ENCODE peak calls at places on chromosome 22, in seven cellular contexts. One of them, this sample, is unnamed.

GRCh38 chr22:45311033-45311531 is 1.3 kb downstream of the FAM118A start:
- DNase-seq in SJSA1: no peak
- DNase-seq in transverse colon: no peak
- DNase-seq in neuronal stem cell: no peak
- DNase-seq in osteoblast: peak
- DNase-seq in uterus: no peak
- DNase-seq in heart left ventricle: no peak
- DNase-seq in this sample: no peak

GRCh38 chr22:33867118-33867863 is 53.0 kb downstream of the LARGE1 start:
- DNase-seq in SJSA1: peak
- DNase-seq in transverse colon: peak
- DNase-seq in neuronal stem cell: no peak
- DNase-seq in osteoblast: no peak
- DNase-seq in uterus: peak
- DNase-seq in heart left ventricle: peak
- DNase-seq in this sample: no peak

GRCh38 chr22:45090364-45090960 is 73.3 kb upstream of the NUP50 start:
- DNase-seq in SJSA1: peak
- DNase-seq in transverse colon: peak
- DNase-seq in neuronal stem cell: peak
- DNase-seq in osteoblast: peak
- DNase-seq in uterus: no peak
- DNase-seq in heart left ventricle: no peak
- DNase-seq in this sample: no peak

GRCh38 chr22:33871935-33872334 is 48.3 kb downstream of the LARGE1 start:
- DNase-seq in SJSA1: peak
- DNase-seq in transverse colon: no peak
- DNase-seq in neuronal stem cell: no peak
- DNase-seq in osteoblast: no peak
- DNase-seq in uterus: peak
- DNase-seq in heart left ventricle: no peak
- DNase-seq in this sample: no peak

GRCh38 chr22:29570456-29570855 is 10.5 kb downstream of the NIPSNAP1 start:
- DNase-seq in SJSA1: no peak
- DNase-seq in transverse colon: no peak
- DNase-seq in neuronal stem cell: no peak
- DNase-seq in osteoblast: no peak
- DNase-seq in uterus: no peak
- DNase-seq in heart left ventricle: no peak
- DNase-seq in this sample: no peak

GRCh38 chr22:45268958-45269844 is 15.5 kb upstream of the UPK3A start:
- DNase-seq in SJSA1: peak
- DNase-seq in transverse colon: peak
- DNase-seq in neuronal stem cell: peak
- DNase-seq in osteoblast: peak
- DNase-seq in uterus: peak
- DNase-seq in heart left ventricle: peak
- DNase-seq in this sample: peak

GRCh38 chr22:42912049-42912448 is 55.0 kb upstream of the ARFGAP3 start:
- DNase-seq in SJSA1: no peak
- DNase-seq in transverse colon: no peak
- DNase-seq in neuronal stem cell: no peak
- DNase-seq in osteoblast: peak
- DNase-seq in uterus: no peak
- DNase-seq in heart left ventricle: no peak
- DNase-seq in this sample: no peak

GRCh38 chr22:28817919-28818859 is 17.8 kb upstream of the XBP1 start:
- DNase-seq in SJSA1: no peak
- DNase-seq in transverse colon: peak
- DNase-seq in neuronal stem cell: no peak
- DNase-seq in osteoblast: no peak
- DNase-seq in uterus: no peak
- DNase-seq in heart left ventricle: peak
- DNase-seq in this sample: no peak

GRCh38 chr22:35684270-35684700 is 33.4 kb upstream of the APOL5 start:
- DNase-seq in SJSA1: no peak
- DNase-seq in transverse colon: no peak
- DNase-seq in neuronal stem cell: peak
- DNase-seq in osteoblast: peak
- DNase-seq in uterus: peak
- DNase-seq in heart left ventricle: peak
- DNase-seq in this sample: peak

GRCh38 chr22:28999510-29000224 is 62.0 kb downstream of the C22orf31 start:
- DNase-seq in SJSA1: no peak
- DNase-seq in transverse colon: no peak
- DNase-seq in neuronal stem cell: no peak
- DNase-seq in osteoblast: no peak
- DNase-seq in uterus: no peak
- DNase-seq in heart left ventricle: no peak
- DNase-seq in this sample: no peak

GRCh38 chr22:19709063-19709769 is 5.1 kb upstream of the SEPTIN5 start:
- DNase-seq in SJSA1: no peak
- DNase-seq in transverse colon: no peak
- DNase-seq in neuronal stem cell: no peak
- DNase-seq in osteoblast: peak
- DNase-seq in uterus: peak
- DNase-seq in heart left ventricle: peak
- DNase-seq in this sample: no peak

GRCh38 chr22:25582946-25583345 is 18.5 kb downstream of the GRK3 start:
- DNase-seq in SJSA1: no peak
- DNase-seq in transverse colon: no peak
- DNase-seq in neuronal stem cell: no peak
- DNase-seq in osteoblast: peak
- DNase-seq in uterus: no peak
- DNase-seq in heart left ventricle: no peak
- DNase-seq in this sample: no peak

GRCh38 chr22:40995821-40996220 is 44.6 kb downstream of the RBX1 start:
- DNase-seq in SJSA1: no peak
- DNase-seq in transverse colon: no peak
- DNase-seq in neuronal stem cell: no peak
- DNase-seq in osteoblast: no peak
- DNase-seq in uterus: no peak
- DNase-seq in heart left ventricle: no peak
- DNase-seq in this sample: no peak

GRCh38 chr22:18968011-18968749 is 32.1 kb upstream of the PRODH start:
- DNase-seq in SJSA1: no peak
- DNase-seq in transverse colon: no peak
- DNase-seq in neuronal stem cell: peak
- DNase-seq in osteoblast: peak
- DNase-seq in uterus: no peak
- DNase-seq in heart left ventricle: peak
- DNase-seq in this sample: no peak

DNA sequence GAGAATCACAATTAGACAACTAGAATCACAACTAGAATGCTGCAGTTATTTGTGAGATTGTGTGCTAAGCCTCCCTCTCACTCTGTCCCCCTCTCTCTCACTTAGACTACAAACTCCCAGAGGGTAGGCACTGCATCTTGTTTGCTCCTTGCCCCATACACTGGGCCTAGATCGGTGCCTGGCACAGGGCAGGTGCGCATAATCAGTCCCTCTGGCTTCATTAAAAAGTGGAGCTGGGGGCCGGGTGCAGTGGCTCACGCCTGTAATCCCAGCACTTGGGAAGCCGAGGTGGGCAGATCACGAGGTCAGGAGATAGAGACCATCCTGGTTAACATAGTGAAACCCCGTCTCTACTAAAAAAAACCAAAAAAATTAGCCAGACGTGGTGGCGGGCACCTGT is 456.8 kb downstream of the MIAT start:
- DNase-seq in SJSA1: no peak
- DNase-seq in transverse colon: no peak
- DNase-seq in neuronal stem cell: no peak
- DNase-seq in osteoblast: no peak
- DNase-seq in uterus: no peak
- DNase-seq in heart left ventricle: no peak
- DNase-seq in this sample: no peak
- H3K27ac ChIP-seq in SJSA1: peak
- H3K27ac ChIP-seq in transverse colon: no peak
- H3K27ac ChIP-seq in neuronal stem cell: no peak
- H3K27ac ChIP-seq in osteoblast: peak
- H3K27ac ChIP-seq in uterus: no peak
- H3K27ac ChIP-seq in heart left ventricle: no peak
- H3K27ac ChIP-seq in this sample: no peak

DNA sequence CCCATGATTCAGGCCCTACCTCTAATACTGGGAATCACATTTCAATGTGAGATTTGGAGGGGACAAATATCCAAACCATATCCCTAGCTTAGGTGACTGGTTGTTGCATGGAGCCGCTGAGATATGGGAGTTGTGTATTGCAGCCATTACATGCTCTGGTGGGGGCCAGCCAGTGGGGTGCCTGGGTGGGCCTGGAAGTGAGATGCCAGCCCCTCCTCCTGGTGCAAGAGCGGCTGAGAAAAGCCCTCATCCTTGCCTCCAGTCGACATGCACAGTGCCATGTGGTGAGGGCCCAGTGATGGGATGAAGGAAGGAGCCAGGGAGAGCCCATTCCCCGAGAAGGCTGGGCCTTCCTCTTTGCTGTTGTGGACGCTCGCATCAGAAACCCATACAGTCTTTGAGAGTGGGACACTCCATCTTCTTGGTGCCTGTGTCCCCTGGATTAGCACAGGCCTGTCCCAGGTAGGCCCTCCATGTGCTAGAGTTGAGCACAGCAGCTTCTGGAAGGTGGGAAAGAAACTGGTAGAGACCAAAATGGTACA is 1043.0 kb downstream of the TBC1D22A start:
- DNase-seq in SJSA1: peak
- DNase-seq in transverse colon: no peak
- DNase-seq in neuronal stem cell: no peak
- DNase-seq in osteoblast: no peak
- DNase-seq in uterus: no peak
- DNase-seq in heart left ventricle: no peak
- DNase-seq in this sample: no peak
- H3K27ac ChIP-seq in SJSA1: no peak
- H3K27ac ChIP-seq in transverse colon: no peak
- H3K27ac ChIP-seq in neuronal stem cell: no peak
- H3K27ac ChIP-seq in osteoblast: no peak
- H3K27ac ChIP-seq in uterus: no peak
- H3K27ac ChIP-seq in heart left ventricle: no peak
- H3K27ac ChIP-seq in this sample: no peak

GRCh38 chr22:23744001-23744400 is 6.9 kb downstream of the ZNF70 start:
- DNase-seq in SJSA1: no peak
- DNase-seq in transverse colon: no peak
- DNase-seq in neuronal stem cell: no peak
- DNase-seq in osteoblast: peak
- DNase-seq in uterus: no peak
- DNase-seq in heart left ventricle: no peak
- DNase-seq in this sample: no peak

GRCh38 chr22:23742505-23743264 is 8.2 kb downstream of the ZNF70 start:
- DNase-seq in SJSA1: no peak
- DNase-seq in transverse colon: no peak
- DNase-seq in neuronal stem cell: no peak
- DNase-seq in osteoblast: peak
- DNase-seq in uterus: no peak
- DNase-seq in heart left ventricle: peak
- DNase-seq in this sample: no peak

GRCh38 chr22:23745780-23746179 is 5.1 kb downstream of the ZNF70 start:
- DNase-seq in SJSA1: no peak
- DNase-seq in transverse colon: no peak
- DNase-seq in neuronal stem cell: no peak
- DNase-seq in osteoblast: peak
- DNase-seq in uterus: no peak
- DNase-seq in heart left ventricle: no peak
- DNase-seq in this sample: no peak

GRCh38 chr22:23744485-23744884 is 6.4 kb downstream of the ZNF70 start:
- DNase-seq in SJSA1: no peak
- DNase-seq in transverse colon: no peak
- DNase-seq in neuronal stem cell: no peak
- DNase-seq in osteoblast: no peak
- DNase-seq in uterus: no peak
- DNase-seq in heart left ventricle: no peak
- DNase-seq in this sample: no peak

DNA sequence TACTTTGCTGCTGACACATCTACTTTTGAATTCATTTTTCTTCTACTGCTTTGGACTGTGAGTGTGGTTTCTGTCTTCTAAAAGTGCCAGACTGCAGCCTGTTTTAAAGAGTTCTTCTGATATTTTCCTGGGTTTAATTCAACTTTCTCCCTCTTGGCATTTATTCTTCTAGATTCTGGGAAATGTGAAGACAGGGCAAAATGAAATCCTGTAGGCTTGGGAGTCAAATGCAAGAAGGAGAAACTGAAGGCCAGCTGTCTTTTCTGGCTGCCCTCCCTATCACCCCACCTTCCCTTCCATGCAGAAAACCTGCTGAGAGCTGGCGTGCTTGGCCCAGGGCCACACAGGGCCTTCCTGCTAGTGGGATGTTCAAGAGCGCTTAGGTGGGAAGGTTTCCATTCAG is 7.6 kb downstream of the ZNF70 start:
- DNase-seq in SJSA1: no peak
- DNase-seq in transverse colon: no peak
- DNase-seq in neuronal stem cell: no peak
- DNase-seq in osteoblast: peak
- DNase-seq in uterus: no peak
- DNase-seq in heart left ventricle: peak
- DNase-seq in this sample: no peak
- H3K27ac ChIP-seq in SJSA1: no peak
- H3K27ac ChIP-seq in transverse colon: no peak
- H3K27ac ChIP-seq in neuronal stem cell: no peak
- H3K27ac ChIP-seq in osteoblast: no peak
- H3K27ac ChIP-seq in uterus: no peak
- H3K27ac ChIP-seq in heart left ventricle: no peak
- H3K27ac ChIP-seq in this sample: no peak

DNA sequence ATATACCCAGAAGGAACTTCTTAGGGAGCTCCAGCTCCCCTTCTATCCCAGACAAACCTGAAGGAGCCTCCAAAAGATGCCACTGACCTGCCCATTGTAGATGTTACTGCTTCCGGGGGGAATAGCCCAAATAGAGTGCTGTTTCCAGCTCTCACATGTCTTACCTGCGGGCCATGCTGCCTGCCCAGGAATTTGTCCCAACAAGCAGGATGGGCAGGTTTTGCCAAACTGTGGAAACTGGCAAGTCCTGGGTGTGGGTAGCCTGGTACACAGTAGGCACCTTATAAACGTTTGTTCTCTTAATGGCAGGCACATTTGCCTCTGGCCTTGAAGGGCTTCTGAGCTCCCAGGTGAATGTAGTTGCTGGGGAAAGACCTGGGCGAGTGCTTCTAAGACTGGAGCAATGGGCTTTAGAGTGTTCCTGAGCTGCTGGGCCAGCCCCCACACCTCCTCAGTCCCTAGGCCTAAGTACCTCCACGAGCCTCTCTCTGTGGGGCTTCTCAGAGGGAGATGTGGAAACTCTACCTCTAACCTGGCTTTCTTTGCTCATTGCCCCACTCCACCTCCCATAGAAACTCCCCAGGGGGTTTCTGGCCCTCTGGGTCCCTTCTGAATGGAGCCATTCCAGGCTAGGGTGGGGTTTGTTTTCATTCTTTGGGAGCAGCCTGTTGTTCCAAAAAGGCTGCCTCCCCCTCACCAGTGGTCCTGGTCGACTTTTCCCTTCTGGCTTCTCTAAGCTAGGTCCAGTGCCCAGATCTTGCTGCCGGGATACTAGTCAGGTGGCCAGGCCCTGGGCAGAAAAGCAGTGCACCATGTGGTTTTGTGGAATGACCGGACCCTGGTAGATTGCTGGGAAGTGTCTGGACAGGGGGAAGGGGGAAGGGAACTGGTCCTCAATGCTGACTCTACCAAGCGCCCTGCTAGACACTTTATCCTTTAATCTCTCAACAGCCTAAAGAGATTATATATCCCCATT is 37.2 kb downstream of the LIMK2 start:
- DNase-seq in SJSA1: no peak
- DNase-seq in transverse colon: no peak
- DNase-seq in neuronal stem cell: no peak
- DNase-seq in osteoblast: no peak
- DNase-seq in uterus: no peak
- DNase-seq in heart left ventricle: no peak
- DNase-seq in this sample: peak
- H3K27ac ChIP-seq in SJSA1: no peak
- H3K27ac ChIP-seq in transverse colon: peak
- H3K27ac ChIP-seq in neuronal stem cell: peak
- H3K27ac ChIP-seq in osteoblast: peak
- H3K27ac ChIP-seq in uterus: peak
- H3K27ac ChIP-seq in heart left ventricle: peak
- H3K27ac ChIP-seq in this sample: peak